ENCODE peak calls at places on chromosomes 13 and 19, in five cellular contexts. One of them, this sample, is unnamed.

GRCh38 chr19:10070730-10071446 is 15.2 kb upstream of the SHFL start:
- DNase-seq in RPMI8226: no peak
- DNase-seq in stimulated activated CD8-positive, alpha-beta memory T cell treated with anti-CD3 and anti-CD28 coated beads, Interleukin-12 subunit alpha, Interleukin-12 subunit beta, amount 100 ng/mL, for 4 hours: no peak
- DNase-seq in lower leg skin: no peak
- DNase-seq in anterior cingulate cortex: no peak
- DNase-seq in this sample: no peak

GRCh38 chr19:45767410-45767880 is 1.6 kb downstream of the SIX5 start:
- DNase-seq in RPMI8226: no peak
- DNase-seq in stimulated activated CD8-positive, alpha-beta memory T cell treated with anti-CD3 and anti-CD28 coated beads, Interleukin-12 subunit alpha, Interleukin-12 subunit beta, amount 100 ng/mL, for 4 hours: no peak
- DNase-seq in lower leg skin: peak
- DNase-seq in anterior cingulate cortex: no peak
- DNase-seq in this sample: peak

GRCh38 chr19:54470991-54471782 is 1.9 kb downstream of the CDC42EP5 start:
- DNase-seq in RPMI8226: peak
- DNase-seq in stimulated activated CD8-positive, alpha-beta memory T cell treated with anti-CD3 and anti-CD28 coated beads, Interleukin-12 subunit alpha, Interleukin-12 subunit beta, amount 100 ng/mL, for 4 hours: no peak
- DNase-seq in lower leg skin: peak
- DNase-seq in anterior cingulate cortex: peak
- DNase-seq in this sample: no peak

GRCh38 chr19:2048959-2049740 is 1.9 kb downstream of the MKNK2 start:
- DNase-seq in RPMI8226: no peak
- DNase-seq in stimulated activated CD8-positive, alpha-beta memory T cell treated with anti-CD3 and anti-CD28 coated beads, Interleukin-12 subunit alpha, Interleukin-12 subunit beta, amount 100 ng/mL, for 4 hours: no peak
- DNase-seq in lower leg skin: no peak
- DNase-seq in anterior cingulate cortex: peak
- DNase-seq in this sample: no peak

GRCh38 chr19:38528213-38528755 is 89.5 kb downstream of the MAP4K1 start:
- DNase-seq in RPMI8226: no peak
- DNase-seq in stimulated activated CD8-positive, alpha-beta memory T cell treated with anti-CD3 and anti-CD28 coated beads, Interleukin-12 subunit alpha, Interleukin-12 subunit beta, amount 100 ng/mL, for 4 hours: no peak
- DNase-seq in lower leg skin: no peak
- DNase-seq in anterior cingulate cortex: no peak
- DNase-seq in this sample: no peak

GRCh38 chr19:34269081-34269480 is 14.7 kb downstream of the GARRE1 start:
- DNase-seq in RPMI8226: no peak
- DNase-seq in stimulated activated CD8-positive, alpha-beta memory T cell treated with anti-CD3 and anti-CD28 coated beads, Interleukin-12 subunit alpha, Interleukin-12 subunit beta, amount 100 ng/mL, for 4 hours: no peak
- DNase-seq in lower leg skin: no peak
- DNase-seq in anterior cingulate cortex: no peak
- DNase-seq in this sample: no peak

GRCh38 chr13:73681015-73681414 is 453.2 kb downstream of the KLF12 start:
- DNase-seq in RPMI8226: no peak
- DNase-seq in stimulated activated CD8-positive, alpha-beta memory T cell treated with anti-CD3 and anti-CD28 coated beads, Interleukin-12 subunit alpha, Interleukin-12 subunit beta, amount 100 ng/mL, for 4 hours: no peak
- DNase-seq in lower leg skin: no peak
- DNase-seq in anterior cingulate cortex: no peak
- DNase-seq in this sample: no peak

GRCh38 chr19:39672473-39672872 is 16.8 kb downstream of the LGALS16 start:
- DNase-seq in RPMI8226: no peak
- DNase-seq in stimulated activated CD8-positive, alpha-beta memory T cell treated with anti-CD3 and anti-CD28 coated beads, Interleukin-12 subunit alpha, Interleukin-12 subunit beta, amount 100 ng/mL, for 4 hours: no peak
- DNase-seq in lower leg skin: no peak
- DNase-seq in anterior cingulate cortex: no peak
- DNase-seq in this sample: no peak

GRCh38 chr19:45376045-45376724 is 5.8 kb upstream of the ERCC2 start:
- DNase-seq in RPMI8226: no peak
- DNase-seq in stimulated activated CD8-positive, alpha-beta memory T cell treated with anti-CD3 and anti-CD28 coated beads, Interleukin-12 subunit alpha, Interleukin-12 subunit beta, amount 100 ng/mL, for 4 hours: no peak
- DNase-seq in lower leg skin: no peak
- DNase-seq in anterior cingulate cortex: no peak
- DNase-seq in this sample: peak

GRCh38 chr13:102291587-102292218 is 110.1 kb downstream of the FGF14 start:
- DNase-seq in RPMI8226: no peak
- DNase-seq in stimulated activated CD8-positive, alpha-beta memory T cell treated with anti-CD3 and anti-CD28 coated beads, Interleukin-12 subunit alpha, Interleukin-12 subunit beta, amount 100 ng/mL, for 4 hours: no peak
- DNase-seq in lower leg skin: no peak
- DNase-seq in anterior cingulate cortex: no peak
- DNase-seq in this sample: no peak

GRCh38 chr19:16467581-16467980 is 4.2 kb downstream of the EPS15L1 start:
- DNase-seq in RPMI8226: no peak
- DNase-seq in stimulated activated CD8-positive, alpha-beta memory T cell treated with anti-CD3 and anti-CD28 coated beads, Interleukin-12 subunit alpha, Interleukin-12 subunit beta, amount 100 ng/mL, for 4 hours: no peak
- DNase-seq in lower leg skin: no peak
- DNase-seq in anterior cingulate cortex: peak
- DNase-seq in this sample: no peak

GRCh38 chr19:48967346-48968178 is 2.5 kb downstream of the FTL start:
- DNase-seq in RPMI8226: peak
- DNase-seq in stimulated activated CD8-positive, alpha-beta memory T cell treated with anti-CD3 and anti-CD28 coated beads, Interleukin-12 subunit alpha, Interleukin-12 subunit beta, amount 100 ng/mL, for 4 hours: no peak
- DNase-seq in lower leg skin: no peak
- DNase-seq in anterior cingulate cortex: peak
- DNase-seq in this sample: no peak

GRCh38 chr19:53864308-53864836 is 3.3 kb upstream of the MYADM start:
- DNase-seq in RPMI8226: no peak
- DNase-seq in stimulated activated CD8-positive, alpha-beta memory T cell treated with anti-CD3 and anti-CD28 coated beads, Interleukin-12 subunit alpha, Interleukin-12 subunit beta, amount 100 ng/mL, for 4 hours: no peak
- DNase-seq in lower leg skin: no peak
- DNase-seq in anterior cingulate cortex: no peak
- DNase-seq in this sample: peak

GRCh38 chr19:44685877-44686276 is 13.1 kb upstream of the CEACAM16 start:
- DNase-seq in RPMI8226: no peak
- DNase-seq in stimulated activated CD8-positive, alpha-beta memory T cell treated with anti-CD3 and anti-CD28 coated beads, Interleukin-12 subunit alpha, Interleukin-12 subunit beta, amount 100 ng/mL, for 4 hours: no peak
- DNase-seq in lower leg skin: no peak
- DNase-seq in anterior cingulate cortex: no peak
- DNase-seq in this sample: no peak

GRCh38 chr13:84649853-84650252 is 767.6 kb upstream of the SLITRK1 start:
- DNase-seq in RPMI8226: no peak
- DNase-seq in stimulated activated CD8-positive, alpha-beta memory T cell treated with anti-CD3 and anti-CD28 coated beads, Interleukin-12 subunit alpha, Interleukin-12 subunit beta, amount 100 ng/mL, for 4 hours: no peak
- DNase-seq in lower leg skin: no peak
- DNase-seq in anterior cingulate cortex: no peak
- DNase-seq in this sample: no peak

This sample was measured in HuH-7.